ENCODE peak calls at places on chromosomes 16 and 17, in seven cellular contexts. A, M, F, H, D, L and S are unnamed samples.
A peak's percentile ranks its signal among the peaks of the same experiment; 100 is the strongest.

GRCh38 chr17:79574656-79575055 is 36.2 kb downstream of the RBFOX3 start:
- DNase-seq in A (peak; percentile 22), D (no peak), F (no peak), L (no peak), M (no peak), H (no peak), S (no peak)

GRCh38 chr17:1793447-1793806 is 31.6 kb downstream of the SERPINF1 start:
- DNase-seq in H (no peak), M (no peak), F (no peak), D (no peak), A (no peak), L (no peak), S (no peak)

GRCh38 chr17:28745052-28745776 is 1.4 kb downstream of the TRAF4 start:
- DNase-seq in H (no peak), A (peak; percentile 65), M (peak; percentile 48), D (peak; percentile 52), L (peak; percentile 64), F (no peak), S (peak; percentile 72)

GRCh38 chr16:84391151-84391873 is 23.0 kb downstream of the ATP2C2 start:
- DNase-seq in D (peak; percentile 49), H (no peak), F (no peak), L (no peak), A (no peak), M (peak; percentile 26), S (no peak)

GRCh38 chr17:3004925-3005324 is 58.5 kb downstream of the OR1D5 start:
- DNase-seq in D (no peak), A (peak; percentile 55), F (no peak), H (no peak), M (no peak), L (no peak), S (no peak)

GRCh38 chr17:79393358-79394038 is 217.4 kb downstream of the RBFOX3 start:
- DNase-seq in F (peak; percentile 6), L (peak; percentile 69), H (peak; percentile 83), A (peak; percentile 81), M (peak; percentile 62), D (peak; percentile 45), S (peak; percentile 99)

GRCh38 chr16:803751-804075 is 3.2 kb upstream of the GNG13 start:
- DNase-seq in H (no peak), M (no peak), D (no peak), A (no peak), F (no peak), L (no peak), S (no peak)

GRCh38 chr16:56753410-56753809 is 23.5 kb downstream of the NUP93 start:
- DNase-seq in H (no peak), F (no peak), M (peak; percentile 50), A (no peak), L (no peak), D (peak; percentile 56), S (no peak)

GRCh38 chr17:67608691-67609090 is 109.0 kb upstream of the NOL11 start:
- DNase-seq in D (peak; percentile 76), F (peak; percentile 42), M (peak; percentile 61), A (no peak), L (no peak), H (no peak), S (no peak)

GRCh38 chr16:13510425-13511151 is 409.4 kb upstream of the ERCC4 start:
- DNase-seq in M (no peak), A (no peak), H (no peak), L (no peak), D (no peak), F (no peak), S (no peak)

GRCh38 chr17:39100530-39100929 is 50.9 kb downstream of the PLXDC1 start:
- DNase-seq in A (no peak), M (no peak), D (no peak), H (no peak), L (no peak), F (no peak), S (no peak)

GRCh38 chr17:42674755-42675347 is 1.9 kb downstream of the PLEKHH3 start:
- DNase-seq in L (no peak), A (no peak), M (no peak), D (no peak), H (no peak), F (no peak), S (no peak)

GRCh38 chr17:76585649-76586593 is at the start of gene ST6GALNAC2:
- DNase-seq in F (no peak), A (peak; percentile 91), D (peak; percentile 29), H (peak; percentile 69), L (peak; percentile 59), M (no peak), S (peak; percentile 49)
- TF ChIP-seq CTCF in F (peak; percentile 25), A (peak; percentile 57), D (peak; percentile 13), H (peak; percentile 62), L (peak; percentile 25), M (peak; percentile 22), S (no peak)

DNA sequence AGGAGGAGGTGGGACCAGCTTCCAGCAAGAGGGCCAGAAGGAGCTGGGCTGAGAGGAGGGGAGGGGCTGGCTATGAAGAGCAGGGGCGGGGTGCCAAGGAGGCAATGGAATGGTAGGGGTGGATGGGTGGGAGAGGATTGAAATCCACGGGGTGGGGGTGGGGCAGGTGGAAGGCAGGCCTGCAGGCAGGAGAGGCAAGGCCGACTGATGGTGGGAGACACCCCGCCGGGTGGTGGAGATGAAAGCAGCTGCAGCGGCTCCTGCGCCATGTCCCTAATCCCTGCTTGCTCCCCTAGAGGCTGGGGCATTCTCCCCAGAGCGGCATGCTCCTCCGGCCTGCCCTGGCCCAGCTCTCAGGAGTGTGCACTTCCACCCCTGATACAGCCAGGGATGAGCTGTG is 27.8 kb upstream of the TAC4 start:
- DNase-seq in H (no peak), M (no peak), F (no peak), D (no peak), L (no peak), A (no peak), S (no peak)
- TF ChIP-seq CTCF in H (no peak), M (no peak), F (no peak), D (no peak), L (no peak), A (no peak), S (no peak)

GRCh38 chr16:66361604-66362135 is 4.8 kb upstream of the CDH5 start:
- DNase-seq in L (no peak), F (no peak), A (no peak), H (no peak), D (no peak), M (no peak), S (no peak)

GRCh38 chr16:66360624-66361324 is 5.7 kb upstream of the CDH5 start:
- DNase-seq in D (no peak), H (peak; percentile 56), A (no peak), M (no peak), F (no peak), L (no peak), S (peak; percentile 73)

GRCh38 chr16:66358231-66358630 is 8.3 kb upstream of the CDH5 start:
- DNase-seq in H (no peak), F (no peak), D (no peak), M (no peak), A (no peak), L (no peak), S (no peak)

GRCh38 chr16:66359012-66359411 is 7.5 kb upstream of the CDH5 start:
- DNase-seq in D (peak; percentile 58), F (no peak), L (peak; percentile 29), H (no peak), A (no peak), M (peak; percentile 31), S (no peak)

GRCh38 chr16:66359811-66360608 is 6.5 kb upstream of the CDH5 start:
- DNase-seq in D (peak; percentile 25), F (no peak), A (no peak), H (peak; percentile 63), L (no peak), M (no peak), S (peak; percentile 74)
- TF ChIP-seq CTCF in D (no peak), F (no peak), A (no peak), H (no peak), L (no peak), M (no peak), S (no peak)

DNA sequence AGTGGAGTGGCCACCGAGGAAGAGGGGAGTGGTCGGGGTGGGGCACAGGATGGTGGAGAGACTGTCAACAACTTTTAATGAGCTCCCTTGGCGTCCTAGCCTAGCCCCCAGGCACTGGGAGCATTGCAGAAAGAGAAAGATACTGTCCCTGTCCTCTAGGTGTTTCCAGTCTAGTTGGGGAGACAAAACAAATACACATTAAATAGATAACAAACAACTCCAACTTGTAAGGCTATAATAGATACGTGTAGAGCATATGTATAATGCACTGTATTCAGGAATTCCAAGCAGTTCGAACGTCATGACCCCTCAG is 435 bp upstream of the UBE2O start:
- DNase-seq in L (no peak), H (no peak), A (no peak), D (no peak), M (no peak), F (no peak), S (no peak)
- TF ChIP-seq CTCF in L (no peak), H (no peak), A (no peak), D (no peak), M (no peak), F (no peak), S (no peak)

GRCh38 chr16:70438983-70439862 is at the start of gene ST3GAL2:
- DNase-seq in D (peak; percentile 92), A (peak; percentile 94), L (peak; percentile 93), M (peak; percentile 86), F (peak; percentile 84), H (peak; percentile 96), S (peak; percentile 92)
- TF ChIP-seq CTCF in D (no peak), A (no peak), L (no peak), M (peak; percentile 18), F (peak; percentile 14), H (peak; percentile 32), S (no peak)

GRCh38 chr17:81008140-81008539 is 16.5 kb downstream of the CHMP6 start:
- DNase-seq in L (no peak), H (no peak), M (no peak), D (no peak), F (no peak), A (no peak), S (no peak)
- TF ChIP-seq CTCF in L (no peak), H (no peak), M (no peak), D (no peak), F (no peak), A (no peak), S (no peak)

GRCh38 chr17:55320594-55321506 is 56.1 kb downstream of the HLF start:
- DNase-seq in L (no peak), F (no peak), H (no peak), M (no peak), D (no peak), A (no peak), S (no peak)

GRCh38 chr17:55323518-55324295 is 58.9 kb downstream of the HLF start:
- DNase-seq in L (no peak), F (no peak), H (no peak), A (no peak), M (no peak), D (no peak), S (no peak)

GRCh38 chr17:55319933-55320593 is 55.3 kb downstream of the HLF start:
- DNase-seq in M (no peak), F (no peak), A (no peak), L (no peak), H (no peak), D (no peak), S (no peak)

GRCh38 chr17:55322451-55322985 is 57.8 kb downstream of the HLF start:
- DNase-seq in F (no peak), A (no peak), D (peak; percentile 47), L (no peak), M (no peak), H (no peak), S (no peak)

GRCh38 chr17:55321507-55322064 is 56.8 kb downstream of the HLF start:
- DNase-seq in L (no peak), F (no peak), A (no peak), D (no peak), H (no peak), M (no peak), S (no peak)
- TF ChIP-seq CTCF in L (no peak), F (no peak), A (no peak), D (no peak), H (no peak), M (no peak), S (no peak)